ENCODE peak calls at places on chromosomes 4 and X, in four cellular contexts. D is GM12878, H is HL-60, K is K562. S is an unnamed sample.

GRCh38 chrX:55758033-55758432 is 40.5 kb downstream of the RRAGB start:
- DNase-seq in K (no peak), D (no peak), H (no peak), S (no peak)

GRCh38 chr4:86092684-86093083 is 267.2 kb downstream of the MAPK10 start:
- DNase-seq in H (no peak), D (no peak), K (no peak), S (no peak)

GRCh38 chr4:117965608-117966007 is 68.7 kb upstream of the NDST3 start:
- DNase-seq in D (no peak), K (no peak), H (no peak), S (no peak)

GRCh38 chrX:49185062-49185394 is 1.1 kb downstream of the PRICKLE3 start:
- DNase-seq in D (no peak), H (no peak), K (no peak), S (no peak)

GRCh38 chrX:614136-614535 is 16.5 kb upstream of the SHOX start:
- DNase-seq in H (no peak), K (no peak), D (no peak), S (no peak)

GRCh38 chrX:26409636-26410035 is 193.7 kb downstream of the MAGEB5 start:
- DNase-seq in D (no peak), K (no peak), H (no peak), S (no peak)

GRCh38 chr4:48538358-48538757 is 48.3 kb downstream of the ZAR1 start:
- DNase-seq in D (no peak), K (no peak), H (no peak), S (no peak)

GRCh38 chrX:1239681-1240142 is 27.3 kb upstream of the CRLF2 start:
- DNase-seq in H (peak; percentile 72), D (peak; percentile 68), K (peak; percentile 6), S (peak; percentile 57)

GRCh38 chr4:138898282-138898681 is 117.3 kb upstream of the NOCT start:
- DNase-seq in H (no peak), D (no peak), K (no peak), S (no peak)

GRCh38 chrX:34426334-34426733 is 230.8 kb downstream of the TMEM47 start:
- DNase-seq in H (no peak), K (no peak), D (no peak), S (no peak)

GRCh38 chr4:80407246-80407645 is 71.7 kb downstream of the CFAP299 start:
- DNase-seq in H (no peak), K (no peak), D (no peak), S (no peak)

GRCh38 chr4:97104006-97104405 is 1039.3 kb downstream of the STPG2 start:
- DNase-seq in D (no peak), K (no peak), H (no peak), S (no peak)

GRCh38 chrX:19682712-19683331 is 167.5 kb upstream of the MAP3K15 start:
- DNase-seq in H (no peak), D (no peak), K (no peak), S (no peak)

GRCh38 chrX:83529950-83530349 is 21.9 kb downstream of the POU3F4 start:
- DNase-seq in K (no peak), D (no peak), H (no peak), S (no peak)

GRCh38 chrX:144916785-144917184 is 330.5 kb upstream of the SPANXN1 start:
- DNase-seq in D (no peak), K (no peak), H (no peak), S (no peak)

GRCh38 chrX:154040307-154040756 is 20.6 kb upstream of the IRAK1 start:
- DNase-seq in D (no peak), K (no peak), H (peak; percentile 57), S (no peak)

GRCh38 chr4:146511381-146511780 is 10.4 kb downstream of the SLC10A7 start:
- DNase-seq in H (no peak), D (no peak), K (no peak), S (no peak)

GRCh38 chr4:165766018-165766417 is 107.0 kb upstream of the TLL1 start:
- DNase-seq in H (no peak), D (no peak), K (no peak), S (no peak)

GRCh38 chrX:153993079-153993478 is 20.5 kb downstream of the TMEM187 start:
- DNase-seq in D (no peak), K (no peak), H (no peak), S (no peak)

GRCh38 chr4:48127231-48127881 is 6.7 kb downstream of the TXK start:
- DNase-seq in K (no peak), D (no peak), H (no peak), S (no peak)

GRCh38 chrX:3407785-3408184 is 61.3 kb upstream of the MXRA5 start:
- DNase-seq in H (no peak), K (no peak), D (no peak), S (no peak)

GRCh38 chrX:39261446-39262147 is 460.3 kb downstream of the MID1IP1 start:
- DNase-seq in K (peak; percentile 24), D (no peak), H (peak; percentile 10), S (peak; percentile 1)

GRCh38 chr4:11603594-11604194 is 175.0 kb upstream of the HS3ST1 start:
- DNase-seq in H (no peak), K (no peak), D (no peak), S (no peak)

GRCh38 chr4:45442466-45442865 is 681.4 kb downstream of the GABRG1 start:
- DNase-seq in H (no peak), K (no peak), D (no peak), S (no peak)

GRCh38 chr4:10753856-10754384 is 69.4 kb upstream of the CLNK start:
- DNase-seq in K (no peak), D (no peak), H (no peak), S (no peak)

GRCh38 chrX:120463241-120463640 is 5.9 kb downstream of the LAMP2 start:
- DNase-seq in H (no peak), D (no peak), K (no peak), S (no peak)

GRCh38 chr4:12912896-12913418 is 571.2 kb downstream of the RAB28 start:
- DNase-seq in D (no peak), H (no peak), K (no peak), S (no peak)

GRCh38 chr4:97656034-97656720 is 487.1 kb downstream of the STPG2 start:
- DNase-seq in H (no peak), D (no peak), K (no peak), S (no peak)

GRCh38 chr4:186298034-186298647 is 32.2 kb downstream of the F11 start:
- DNase-seq in K (no peak), D (no peak), H (no peak), S (no peak)

GRCh38 chr4:187668683-187669082 is 326.9 kb upstream of the ZFP42 start:
- DNase-seq in H (no peak), D (no peak), K (no peak), S (no peak)

GRCh38 chr4:20251796-20252655 is at the start of gene SLIT2:
- DNase-seq in D (no peak), H (peak; percentile 8), K (peak; percentile 60), S (peak; percentile 60)

GRCh38 chr4:6943012-6943869 is 33.6 kb downstream of the TBC1D14 start:
- DNase-seq in D (no peak), H (no peak), K (no peak), S (no peak)

GRCh38 chr4:825969-826330 is at the start of gene CPLX1:
- DNase-seq in D (no peak), K (peak; percentile 88), H (no peak), S (no peak)

GRCh38 chr4:47167391-47167790 is 136.0 kb downstream of the GABRB1 start:
- DNase-seq in D (no peak), H (no peak), K (no peak), S (no peak)

GRCh38 chr4:8115916-8116315 is 42.7 kb downstream of the ABLIM2 start:
- DNase-seq in H (no peak), K (no peak), D (no peak), S (no peak)

DNA sequence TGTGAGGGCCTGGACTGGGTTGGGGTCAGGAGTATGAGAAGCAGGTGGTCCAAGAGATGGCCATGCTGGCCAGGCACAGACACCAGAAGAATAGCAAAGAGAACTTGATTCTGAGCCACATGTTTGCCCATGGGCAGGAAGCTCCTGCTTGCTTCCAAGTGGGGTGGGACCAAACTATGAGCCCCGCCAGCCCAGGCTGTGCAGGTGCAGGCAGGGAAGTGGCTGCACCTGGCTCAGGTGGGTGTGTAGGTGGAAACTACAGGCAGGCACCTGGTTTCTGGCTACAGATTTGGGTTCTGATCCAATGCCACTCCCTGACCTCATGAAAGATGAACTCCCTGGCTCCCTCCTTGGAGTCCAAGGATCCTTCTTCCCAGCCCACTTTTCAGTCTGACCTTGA is 207.9 kb upstream of the KLF3 start:
- DNase-seq in K (no peak), D (no peak), H (no peak), S (no peak)
- TF ChIP-seq SPI1 in K (no peak), D (no peak), H (no peak), S (no peak)

GRCh38 chr4:142262956-142263355 is 583.1 kb downstream of the INPP4B start:
- DNase-seq in D (no peak), K (no peak), H (no peak), S (no peak)

GRCh38 chr4:142267101-142267500 is 579.0 kb downstream of the INPP4B start:
- DNase-seq in D (no peak), K (no peak), H (no peak), S (no peak)

GRCh38 chr4:142265946-142266345 is 580.2 kb downstream of the INPP4B start:
- DNase-seq in H (no peak), D (no peak), K (no peak), S (no peak)

GRCh38 chr4:142264961-142265360 is 581.1 kb downstream of the INPP4B start:
- DNase-seq in H (no peak), K (no peak), D (no peak), S (no peak)

DNA sequence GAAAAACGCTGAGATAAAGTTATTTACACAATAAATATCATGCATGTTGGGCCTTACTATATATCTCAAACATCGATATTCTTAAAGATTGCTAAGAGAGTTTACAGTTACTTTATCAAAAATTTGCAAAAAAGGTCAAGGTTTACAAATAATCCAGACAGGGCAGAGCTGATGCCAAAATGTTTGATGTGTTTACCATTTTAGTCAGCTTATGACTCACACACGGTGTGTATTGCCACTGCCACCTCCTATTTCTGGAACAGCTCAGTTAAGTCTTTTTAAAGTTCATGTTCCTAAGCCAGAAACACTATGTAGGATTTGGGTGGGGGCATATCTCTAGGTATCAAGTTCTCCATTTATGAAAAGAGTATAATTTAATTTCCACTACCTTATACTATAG is 580.6 kb downstream of the INPP4B start:
- DNase-seq in H (no peak), D (no peak), K (no peak), S (no peak)
- TF ChIP-seq SPI1 in H (no peak), D (no peak), K (no peak), S (no peak)

DNA sequence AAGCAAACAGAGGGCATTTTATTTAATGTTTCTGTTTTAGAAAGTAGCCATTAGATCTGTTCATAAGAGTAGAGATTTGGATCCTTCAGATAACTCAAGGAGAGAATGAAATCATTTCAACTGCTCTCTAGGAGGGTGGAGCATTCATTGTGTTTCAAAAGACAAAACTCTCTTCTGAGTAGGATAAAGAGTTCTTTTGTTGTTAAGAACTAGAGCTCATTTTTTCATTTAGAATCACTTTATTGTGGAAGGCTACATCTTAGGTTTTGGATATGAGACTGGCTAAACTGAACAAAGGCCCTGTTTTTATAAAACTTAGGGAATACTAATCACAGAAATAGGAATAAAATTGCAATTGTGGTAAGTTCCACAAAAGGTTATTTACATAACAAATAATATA is 193.9 kb upstream of the PCDH10 start:
- DNase-seq in K (no peak), H (no peak), D (no peak), S (no peak)
- TF ChIP-seq SPI1 in K (no peak), H (no peak), D (no peak), S (no peak)

GRCh38 chr4:89575840-89576239 is 261.1 kb downstream of the SNCA start:
- DNase-seq in K (no peak), H (no peak), D (no peak), S (no peak)

GRCh38 chr4:89567936-89568335 is 260.3 kb upstream of the GPRIN3 start:
- DNase-seq in D (no peak), H (no peak), K (no peak), S (no peak)

GRCh38 chr4:89570931-89571330 is 263.3 kb upstream of the GPRIN3 start:
- DNase-seq in H (no peak), K (no peak), D (no peak), S (no peak)

GRCh38 chr4:89572224-89572858 is 264.6 kb downstream of the SNCA start:
- DNase-seq in D (no peak), K (no peak), H (no peak), S (no peak)
- TF ChIP-seq SPI1 in D (no peak), K (no peak), H (no peak), S (no peak)

S was measured in GM12891.